ENCODE peak calls at places on chromosome 19, in eight cellular contexts. J is ovary, Y is upper lobe of left lung, S is tibial nerve, B is stomach, O is H1, N is GM12878, T is sigmoid colon. C is an unnamed sample. For H3K9me3 and H3K36me3, the result is how much of the 10 kb centered on the place peaks cover.

GRCh38 chr19:41217741-41218140 is 1.3 kb upstream of the AXL start:
- DNase-seq in J (no peak), Y (no peak), S (no peak), B (no peak), O (no peak), N (no peak), T (no peak), C (no peak)

GRCh38 chr19:6292006-6292405 is 12.2 kb upstream of the MLLT1 start:
- DNase-seq in J (no peak), Y (no peak), S (no peak), B (no peak), O (no peak), N (no peak), T (no peak), C (no peak)

GRCh38 chr19:34241513-34242337 is 12.6 kb upstream of the GARRE1 start:
- DNase-seq in J (no peak), Y (peak), S (no peak), B (peak), O (peak), N (no peak), T (no peak), C (peak)

GRCh38 chr19:57560049-57560491 is 407 bp upstream of the ZNF550 start:
- DNase-seq in J (peak), Y (no peak), S (no peak), B (no peak), O (no peak), N (no peak), T (no peak), C (no peak)

GRCh38 chr19:38270587-38271167 is 6.3 kb downstream of the SPINT2 start:
- DNase-seq in J (no peak), Y (no peak), S (no peak), B (no peak), O (no peak), N (no peak), T (no peak), C (no peak)

GRCh38 chr19:11478167-11479089 is 2.4 kb downstream of the ELAVL3 start:
- DNase-seq in J (no peak), Y (no peak), S (no peak), B (no peak), O (no peak), N (no peak), T (no peak), C (no peak)

GRCh38 chr19:2487090-2487489 is 11.2 kb downstream of the GADD45B start:
- DNase-seq in J (no peak), Y (no peak), S (no peak), B (no peak), O (no peak), N (no peak), T (no peak), C (no peak)

GRCh38 chr19:36489920-36490415 is 607 bp upstream of the ZNF566 start:
- DNase-seq in J (peak), Y (peak), S (no peak), B (peak), O (no peak), N (peak), T (no peak), C (peak)

GRCh38 chr19:2170219-2170618 is 6.5 kb downstream of the DOT1L start:
- DNase-seq in J (no peak), Y (no peak), S (no peak), B (no peak), O (no peak), N (no peak), T (no peak), C (no peak)

GRCh38 chr19:3367572-3368440 is 1.4 kb downstream of the NFIC start:
- DNase-seq in J (peak), Y (peak), S (no peak), B (no peak), O (no peak), N (no peak), T (no peak), C (no peak)

GRCh38 chr19:41225238-41226052 is 6.4 kb downstream of the AXL start:
- DNase-seq in J (peak), Y (peak), S (peak), B (peak), O (no peak), N (no peak), T (peak), C (peak)

GRCh38 chr19:3154957-3155736 is 19.3 kb downstream of the GNA15 start:
- DNase-seq in J (peak), Y (peak), S (peak), B (peak), O (no peak), N (peak), T (peak), C (peak)

GRCh38 chr19:19543640-19544039 is 5.6 kb downstream of the CILP2 start:
- DNase-seq in J (no peak), Y (no peak), S (no peak), B (no peak), O (no peak), N (no peak), T (peak), C (no peak)

GRCh38 chr19:45448887-45449299 is 18.9 kb upstream of the FOSB start:
- DNase-seq in J (no peak), Y (no peak), S (no peak), B (no peak), O (no peak), N (no peak), T (no peak), C (peak)

GRCh38 chr19:7685546-7686445 is 5.2 kb downstream of the TRAPPC5 start:
- DNase-seq in J (no peak), Y (no peak), S (no peak), B (no peak), O (no peak), N (no peak), T (no peak), C (no peak)

GRCh38 chr19:34999498-35000337 is at the start of gene GRAMD1A:
- DNase-seq in J (peak), Y (peak), S (peak), B (peak), O (peak), N (no peak), T (peak), C (peak)

GRCh38 chr19:12938536-12939291 is at the start of gene CALR:
- DNase-seq in J (peak), Y (no peak), S (no peak), B (no peak), O (no peak), N (no peak), T (peak), C (peak)

GRCh38 chr19:44879309-44880065 is 11.6 kb upstream of the TOMM40 start:
- DNase-seq in J (no peak), Y (no peak), S (no peak), B (no peak), O (no peak), N (no peak), T (no peak), C (no peak)

GRCh38 chr19:39145180-39145953 is 19.8 kb downstream of the PAK4 start:
- DNase-seq in J (no peak), Y (no peak), S (no peak), B (no peak), O (no peak), N (no peak), T (no peak), C (peak)

GRCh38 chr19:4322942-4323665 is 15.5 kb downstream of the STAP2 start:
- DNase-seq in J (no peak), Y (no peak), S (no peak), B (peak), O (no peak), N (no peak), T (no peak), C (no peak)

GRCh38 chr19:1066748-1067340 is at the start of gene ARHGAP45:
- DNase-seq in J (no peak), Y (peak), S (no peak), B (peak), O (peak), N (no peak), T (no peak), C (peak)

GRCh38 chr19:48511800-48512503 is at the start of gene LMTK3:
- DNase-seq in J (no peak), Y (no peak), S (no peak), B (no peak), O (peak), N (no peak), T (no peak), C (peak)

GRCh38 chr19:38812841-38813320 is at the start of gene LGALS4:
- DNase-seq in J (no peak), Y (peak), S (no peak), B (peak), O (no peak), N (no peak), T (no peak), C (peak)

GRCh38 chr19:6616011-6616410 is 25.1 kb upstream of the CD70 start:
- DNase-seq in J (no peak), Y (no peak), S (no peak), B (no peak), O (no peak), N (no peak), T (no peak), C (no peak)

GRCh38 chr19:2575734-2576481 is 100.0 kb downstream of the GADD45B start:
- DNase-seq in J (peak), Y (no peak), S (peak), B (peak), O (no peak), N (no peak), T (peak), C (peak)

GRCh38 chr19:35211545-35212230 is 16.9 kb downstream of the FAM187B start:
- DNase-seq in J (peak), Y (peak), S (peak), B (peak), O (no peak), N (no peak), T (peak), C (peak)

GRCh38 chr19:33520844-33521479 is 629 bp downstream of the PEPD start:
- DNase-seq in J (no peak), Y (no peak), S (no peak), B (no peak), O (no peak), N (no peak), T (no peak), C (peak)

GRCh38 chr19:2887391-2887914 is 13.3 kb upstream of the ZNF57 start:
- DNase-seq in J (no peak), Y (no peak), S (peak), B (no peak), O (peak), N (no peak), T (no peak), C (no peak)

GRCh38 chr19:46596008-46596407 is 5.1 kb upstream of the CALM3 start:
- DNase-seq in J (no peak), Y (no peak), S (no peak), B (no peak), O (no peak), N (no peak), T (no peak), C (no peak)

GRCh38 chr19:5635427-5635826 is 12.5 kb downstream of the SAFB start:
- DNase-seq in J (no peak), Y (no peak), S (no peak), B (no peak), O (no peak), N (no peak), T (no peak), C (no peak)

GRCh38 chr19:3369337-3370213 is 3.2 kb downstream of the NFIC start:
- DNase-seq in J (peak), Y (peak), S (no peak), B (peak), O (no peak), N (no peak), T (peak), C (peak)

GRCh38 chr19:30169196-30169900 is 202.8 kb upstream of the ZNF536 start:
- DNase-seq in J (no peak), Y (no peak), S (no peak), B (no peak), O (no peak), N (no peak), T (no peak), C (no peak)

GRCh38 chr19:30170081-30170480 is 202.1 kb upstream of the ZNF536 start:
- DNase-seq in J (no peak), Y (no peak), S (no peak), B (no peak), O (no peak), N (no peak), T (no peak), C (no peak)

GRCh38 chr19:30167206-30167903 is 204.8 kb upstream of the ZNF536 start:
- DNase-seq in J (no peak), Y (no peak), S (no peak), B (no peak), O (peak), N (no peak), T (no peak), C (no peak)

GRCh38 chr19:30168760-30169159 is 203.4 kb upstream of the ZNF536 start:
- DNase-seq in J (no peak), Y (no peak), S (no peak), B (no peak), O (no peak), N (no peak), T (no peak), C (no peak)

GRCh38 chr19:30167976-30168635 is 204.1 kb upstream of the ZNF536 start:
- DNase-seq in J (no peak), Y (no peak), S (no peak), B (no peak), O (peak), N (no peak), T (no peak), C (no peak)
- TF ChIP-seq EP300 in J (no peak), Y (no peak), S (no peak), B (no peak), O (no peak), N (no peak), T (no peak), C (no peak)

GRCh38 chr19:56538761-56539263 is at the start of gene ZFP28:
- DNase-seq in J (no peak), Y (peak), S (peak), B (no peak), O (peak), N (no peak), T (no peak), C (peak)
- H3K9me3 ChIP-seq in J (under half), Y (half or more), S (half or more), B (half or more), O (under half), N (under half), T (under half), C (half or more)

GRCh38 chr19:18160792-18161690 is 8.1 kb downstream of the PIK3R2 start:
- DNase-seq in J (peak), Y (peak), S (peak), B (peak), O (peak), N (no peak), T (peak), C (peak)
- H3K36me3 ChIP-seq in J (under half), Y (under half), S (under half), B (under half), O (under half), N (under half), T (under half), C (under half)

GRCh38 chr19:17095141-17095919 is 19.8 kb downstream of the MYO9B start:
- DNase-seq in J (peak), Y (peak), S (no peak), B (no peak), O (no peak), N (no peak), T (peak), C (peak)
- TF ChIP-seq EP300 in J (no peak), Y (no peak), S (peak), B (no peak), O (no peak), N (no peak), T (peak), C (no peak)

GRCh38 chr19:23832717-23833327 is 74.1 kb upstream of the ZNF681 start:
- DNase-seq in J (no peak), Y (no peak), S (no peak), B (no peak), O (no peak), N (no peak), T (no peak), C (no peak)
- H3K9me3 ChIP-seq in J (under half), Y (half or more), S (under half), B (half or more), O (under half), N (under half), T (under half), C (half or more)

DNA sequence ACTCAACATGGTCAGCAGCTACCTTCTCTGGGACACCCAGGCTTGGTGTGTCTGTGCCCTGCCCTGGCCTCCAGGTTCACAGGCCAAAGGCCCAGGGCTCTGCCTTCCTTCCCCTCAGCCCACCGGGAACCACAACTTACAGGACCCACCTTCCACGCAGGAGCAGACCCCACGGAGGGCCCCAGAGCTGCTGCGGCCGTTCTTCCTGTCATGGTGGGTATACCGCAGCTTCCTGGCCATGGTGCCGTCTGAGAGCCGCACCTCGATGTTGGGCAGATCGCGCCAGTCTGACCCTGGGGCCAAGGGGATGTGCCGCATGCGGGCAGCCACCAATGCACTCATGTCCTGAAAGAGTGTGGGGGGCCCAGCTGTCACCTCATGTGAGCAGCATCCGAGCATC is 17.2 kb upstream of the EIF3G start:
- DNase-seq in J (no peak), Y (no peak), S (no peak), B (no peak), O (no peak), N (no peak), T (no peak), C (no peak)
- H3K36me3 ChIP-seq in J (under half), Y (half or more), S (under half), B (half or more), O (half or more), N (half or more), T (half or more), C (under half)

GRCh38 chr19:54364775-54365257 is at the start of gene LAIR1:
- DNase-seq in J (no peak), Y (peak), S (peak), B (peak), O (no peak), N (no peak), T (no peak), C (peak)
- TF ChIP-seq EP300 in J (no peak), Y (no peak), S (peak), B (no peak), O (no peak), N (no peak), T (no peak), C (no peak)

GRCh38 chr19:49876422-49877019 is 634 bp downstream of the AKT1S1 start:
- DNase-seq in J (peak), Y (peak), S (peak), B (peak), O (peak), N (peak), T (peak), C (peak)

GRCh38 chr19:49875177-49875576 is 2.0 kb downstream of the AKT1S1 start:
- DNase-seq in J (no peak), Y (no peak), S (no peak), B (no peak), O (no peak), N (no peak), T (no peak), C (no peak)

GRCh38 chr19:49874503-49875157 is 2.5 kb downstream of the AKT1S1 start:
- DNase-seq in J (peak), Y (no peak), S (no peak), B (no peak), O (no peak), N (no peak), T (no peak), C (no peak)

GRCh38 chr19:49877020-49877878 is at the start of the genes AKT1S1 and TBC1D17:
- DNase-seq in J (peak), Y (peak), S (peak), B (peak), O (peak), N (peak), T (peak), C (peak)

DNA sequence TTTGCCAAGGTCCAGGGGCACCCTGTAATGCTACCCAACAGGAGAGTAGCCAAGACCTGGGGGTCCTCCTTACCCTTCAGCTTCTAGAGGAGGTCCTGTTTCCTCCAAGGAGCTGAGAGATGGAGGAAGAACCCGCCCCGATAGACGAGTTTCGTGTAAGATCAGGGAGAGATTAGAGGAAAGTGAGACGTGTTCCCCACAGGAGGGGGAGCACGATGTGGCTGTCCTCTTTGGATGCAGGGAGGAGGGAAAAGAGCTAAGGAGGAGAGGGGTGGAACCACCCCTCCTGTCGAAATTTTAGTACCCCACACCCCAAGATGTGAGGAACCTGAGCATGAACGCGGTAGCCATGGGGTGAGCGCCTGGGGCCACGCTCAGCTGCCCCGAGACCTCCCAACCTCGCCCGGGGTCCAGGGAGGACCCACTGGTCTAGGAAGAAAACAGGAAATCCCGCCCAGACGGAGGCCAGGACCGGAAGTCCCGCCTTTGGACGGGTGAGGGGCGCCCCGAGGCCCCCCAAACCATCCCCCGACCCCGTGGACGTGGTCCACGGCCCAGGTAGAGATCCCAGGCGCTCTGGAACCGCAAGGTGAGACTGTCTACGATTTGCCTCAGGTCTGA is 1.2 kb downstream of the AKT1S1 start:
- DNase-seq in J (peak), Y (peak), S (peak), B (no peak), O (peak), N (no peak), T (peak), C (peak)
- H3K9me3 ChIP-seq in J (under half), Y (under half), S (under half), B (under half), O (under half), N (under half), T (under half), C (under half)

C was measured in transverse colon.